ENCODE peak calls at places on chromosomes 4 and X, in seven cellular contexts. C is endodermal cell, L is mesothelial cell of epicardium, N is choroid plexus epithelial cell, U is IMR-90, S is neural crest cell, Z is A549. D is an unnamed sample.

GRCh38 chr4:108359130-108359709 is 190.5 kb upstream of the LEF1 start:
- DNase-seq in C (no peak), L (no peak), N (no peak), U (no peak), S (no peak), Z (no peak), D (no peak)

GRCh38 chr4:171981185-171981584 is 168.0 kb downstream of the GALNTL6 start:
- DNase-seq in C (no peak), L (no peak), N (no peak), U (no peak), S (no peak), Z (no peak), D (no peak)

GRCh38 chr4:110663738-110664444 is 41.0 kb upstream of the PITX2 start:
- DNase-seq in C (no peak), L (no peak), N (peak), U (peak), S (no peak), Z (no peak), D (peak)

GRCh38 chr4:143531368-143531767 is 17.9 kb downstream of the SMARCA5 start:
- DNase-seq in C (no peak), L (no peak), N (peak), U (peak), S (no peak), Z (no peak), D (no peak)

GRCh38 chrX:23317799-23318724 is 16.6 kb upstream of the PTCHD1 start:
- DNase-seq in C (peak), L (no peak), N (peak), U (no peak), S (peak), Z (peak), D (no peak)

GRCh38 chrX:74520291-74520690 is 94.1 kb downstream of the RLIM start:
- DNase-seq in C (no peak), L (no peak), N (no peak), U (no peak), S (no peak), Z (no peak), D (no peak)

GRCh38 chr4:38111717-38112116 is 151.5 kb downstream of the PTTG2 start:
- DNase-seq in C (no peak), L (no peak), N (no peak), U (no peak), S (no peak), Z (no peak), D (no peak)

GRCh38 chr4:3047464-3048286 is 26.7 kb downstream of the HTT-AS start:
- DNase-seq in C (peak), L (no peak), N (peak), U (peak), S (peak), Z (peak), D (no peak)

GRCh38 chr4:23728393-23728792 is 161.5 kb downstream of the PPARGC1A start:
- DNase-seq in C (no peak), L (no peak), N (peak), U (peak), S (no peak), Z (peak), D (peak)

GRCh38 chr4:153713840-153714239 is 29.8 kb downstream of the TLR2 start:
- DNase-seq in C (no peak), L (no peak), N (peak), U (peak), S (no peak), Z (no peak), D (no peak)

GRCh38 chr4:109005523-109005922 is 242.7 kb upstream of the ETNPPL start:
- DNase-seq in C (no peak), L (no peak), N (peak), U (peak), S (no peak), Z (no peak), D (no peak)

GRCh38 chr4:38603652-38604051 is 60.3 kb upstream of the KLF3 start:
- DNase-seq in C (no peak), L (no peak), N (no peak), U (no peak), S (no peak), Z (no peak), D (no peak)

GRCh38 chr4:183617075-183617474 is 41.9 kb downstream of the RWDD4 start:
- DNase-seq in C (no peak), L (no peak), N (no peak), U (no peak), S (no peak), Z (no peak), D (no peak)

GRCh38 chr4:57151481-57151880 is 41.3 kb upstream of the IGFBP7 start:
- DNase-seq in C (no peak), L (no peak), N (no peak), U (no peak), S (no peak), Z (no peak), D (no peak)

GRCh38 chrX:17580529-17581155 is 156.7 kb upstream of the SCML1 start:
- DNase-seq in C (no peak), L (no peak), N (peak), U (peak), S (no peak), Z (no peak), D (no peak)

GRCh38 chr4:156790866-156791265 is 180.7 kb downstream of the PDGFC start:
- DNase-seq in C (peak), L (no peak), N (peak), U (peak), S (no peak), Z (no peak), D (peak)

GRCh38 chrX:117996918-117997480 is 119.6 kb downstream of the KLHL13 start:
- DNase-seq in C (no peak), L (no peak), N (no peak), U (peak), S (no peak), Z (no peak), D (no peak)

GRCh38 chr4:123603165-123603564 is 206.6 kb downstream of the SPRY1 start:
- DNase-seq in C (no peak), L (no peak), N (peak), U (peak), S (no peak), Z (no peak), D (peak)

GRCh38 chr4:26039950-26040349 is 125.9 kb downstream of the SMIM20 start:
- DNase-seq in C (no peak), L (no peak), N (no peak), U (peak), S (no peak), Z (no peak), D (no peak)

GRCh38 chr4:174255790-174256189 is 27.7 kb downstream of the FBXO8 start:
- DNase-seq in C (no peak), L (no peak), N (peak), U (peak), S (no peak), Z (no peak), D (peak)

GRCh38 chrX:13933851-13934250 is 95.8 kb downstream of the GEMIN8 start:
- DNase-seq in C (no peak), L (no peak), N (no peak), U (no peak), S (no peak), Z (no peak), D (no peak)

GRCh38 chrX:118971552-118971951 is 2.9 kb upstream of the LONRF3 start:
- DNase-seq in C (peak), L (no peak), N (no peak), U (no peak), S (no peak), Z (no peak), D (no peak)

GRCh38 chr4:5566991-5567390 is 141.4 kb downstream of the EVC2 start:
- DNase-seq in C (no peak), L (no peak), N (no peak), U (no peak), S (no peak), Z (no peak), D (no peak)

GRCh38 chr4:89482248-89482647 is 174.6 kb upstream of the GPRIN3 start:
- DNase-seq in C (peak), L (no peak), N (peak), U (peak), S (no peak), Z (peak), D (no peak)

GRCh38 chrX:25869761-25870160 is 268.4 kb upstream of the MAGEB18 start:
- DNase-seq in C (no peak), L (no peak), N (no peak), U (no peak), S (no peak), Z (no peak), D (no peak)

GRCh38 chr4:2378898-2379297 is 39.5 kb downstream of the ZFYVE28 start:
- DNase-seq in C (no peak), L (no peak), N (no peak), U (no peak), S (no peak), Z (no peak), D (no peak)

GRCh38 chrX:149527705-149528104 is 13.1 kb upstream of the EOLA1 start:
- DNase-seq in C (peak), L (no peak), N (peak), U (peak), S (no peak), Z (peak), D (no peak)

GRCh38 chr4:120918788-120919187 is 3.7 kb downstream of the PRDM5 start:
- DNase-seq in C (no peak), L (no peak), N (no peak), U (peak), S (no peak), Z (no peak), D (no peak)

GRCh38 chr4:43423276-43423675 is 530.8 kb downstream of the GRXCR1 start:
- DNase-seq in C (no peak), L (no peak), N (no peak), U (no peak), S (no peak), Z (no peak), D (no peak)

GRCh38 chr4:177118596-177118995 is 191.1 kb upstream of the NEIL3 start:
- DNase-seq in C (no peak), L (no peak), N (peak), U (peak), S (no peak), Z (no peak), D (peak)

GRCh38 chr4:38782452-38783108 is at the start of gene TLR10:
- DNase-seq in C (peak), L (no peak), N (peak), U (peak), S (peak), Z (peak), D (no peak)

GRCh38 chr4:147958057-147958456 is 226.2 kb downstream of the ARHGAP10 start:
- DNase-seq in C (no peak), L (no peak), N (no peak), U (peak), S (no peak), Z (no peak), D (peak)

GRCh38 chr4:76197001-76197743 is 16.5 kb downstream of the SCARB2 start:
- DNase-seq in C (no peak), L (no peak), N (no peak), U (peak), S (no peak), Z (no peak), D (no peak)

GRCh38 chrX:72735561-72735960 is 21.5 kb upstream of the PHKA1 start:
- DNase-seq in C (no peak), L (no peak), N (peak), U (peak), S (no peak), Z (no peak), D (no peak)

GRCh38 chrX:149512225-149512885 is 7.2 kb upstream of the IDS start:
- DNase-seq in C (peak), L (no peak), N (peak), U (peak), S (peak), Z (peak), D (no peak)

GRCh38 chr4:169099775-169100180 is 89.7 kb upstream of the CBR4 start:
- DNase-seq in C (no peak), L (no peak), N (peak), U (peak), S (no peak), Z (no peak), D (no peak)

GRCh38 chr4:61532324-61532723 is 332.2 kb downstream of the ADGRL3 start:
- DNase-seq in C (no peak), L (no peak), N (no peak), U (peak), S (peak), Z (no peak), D (peak)

GRCh38 chr4:55510685-55511084 is 36.0 kb downstream of the CLOCK start:
- DNase-seq in C (no peak), L (no peak), N (no peak), U (no peak), S (no peak), Z (no peak), D (no peak)
- TF ChIP-seq CTCF in C (no peak), L (no peak), N (no peak), U (no peak), S (no peak), Z (no peak), D (no peak)

GRCh38 chrX:132001127-132001526 is 22.0 kb upstream of the STK26 start:
- DNase-seq in C (no peak), L (no peak), N (no peak), U (no peak), S (no peak), Z (no peak), D (no peak)

GRCh38 chrX:132009344-132009743 is 13.8 kb upstream of the STK26 start:
- DNase-seq in C (no peak), L (no peak), N (no peak), U (no peak), S (no peak), Z (no peak), D (no peak)

GRCh38 chrX:132004728-132005127 is 18.4 kb upstream of the STK26 start:
- DNase-seq in C (no peak), L (no peak), N (peak), U (no peak), S (no peak), Z (no peak), D (no peak)
- TF ChIP-seq CTCF in C (peak), L (no peak), N (no peak), U (no peak), S (no peak), Z (no peak), D (no peak)

DNA sequence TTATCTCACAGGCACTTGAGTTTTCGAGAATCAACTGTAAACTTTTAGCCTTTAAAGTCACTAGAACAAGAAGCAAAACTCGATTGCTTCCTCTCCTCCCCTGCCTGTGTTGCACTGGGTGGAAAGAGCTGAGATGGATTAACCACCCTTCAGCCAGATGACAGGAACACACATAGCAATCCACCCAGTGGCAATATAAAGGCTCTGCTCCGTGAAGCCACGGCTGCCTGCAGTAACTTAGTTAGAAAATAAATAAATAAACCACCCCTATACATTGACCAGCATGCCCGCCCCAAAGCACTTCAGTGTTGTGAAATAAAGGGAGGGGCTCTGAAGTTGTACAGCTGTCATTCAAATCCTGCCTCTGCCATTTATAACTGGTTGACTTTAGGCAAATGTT is 217.1 kb upstream of the LDB2 start:
- DNase-seq in C (no peak), L (no peak), N (no peak), U (no peak), S (no peak), Z (no peak), D (no peak)
- TF ChIP-seq CTCF in C (peak), L (no peak), N (no peak), U (no peak), S (no peak), Z (no peak), D (no peak)

DNA sequence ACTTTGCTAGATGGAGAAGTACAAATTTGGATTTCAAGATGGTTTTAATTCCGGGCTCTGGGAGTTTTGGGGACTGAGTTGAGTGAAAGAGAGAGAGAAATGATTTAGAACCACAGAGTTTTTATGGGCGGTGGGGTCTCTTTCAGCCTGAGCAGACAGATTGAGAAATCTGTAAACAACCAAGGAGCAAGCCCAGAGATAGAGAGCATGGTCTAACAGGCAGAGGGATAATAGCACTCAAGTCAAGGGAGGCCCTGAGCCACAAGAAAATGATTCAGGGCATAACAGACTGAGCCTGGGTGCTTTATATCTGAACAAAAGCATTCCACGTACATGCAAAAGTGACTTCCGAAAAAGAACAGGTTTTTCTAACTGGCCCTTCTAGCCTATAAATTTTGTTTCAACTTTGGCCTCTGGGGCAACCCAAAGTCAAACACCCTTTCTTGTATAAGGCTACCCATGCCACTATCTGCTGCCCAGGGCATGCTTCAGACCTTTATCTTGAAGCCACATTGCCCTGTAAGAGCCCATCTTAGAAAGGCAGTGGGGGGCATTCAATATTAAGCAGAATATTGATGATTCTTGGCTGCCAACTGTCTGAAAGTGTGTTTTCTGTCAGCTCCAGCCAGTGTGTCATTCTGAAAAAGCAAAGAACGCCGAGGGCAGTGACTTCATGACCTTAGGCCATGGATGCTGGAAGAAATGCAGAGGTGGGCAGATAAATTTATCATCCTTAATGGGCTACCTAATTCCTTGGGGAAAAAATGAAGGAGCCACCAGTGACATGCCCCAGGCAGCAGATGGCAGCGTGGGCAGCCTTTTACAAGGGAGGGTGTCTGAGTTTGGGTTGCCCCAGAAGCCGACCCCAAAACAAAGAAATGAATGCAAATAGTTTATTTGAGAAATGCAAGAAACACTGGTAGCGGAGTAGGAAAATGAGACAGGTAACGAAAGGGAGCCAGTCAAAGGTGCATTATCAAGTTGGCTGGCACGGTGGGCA is 637.6 kb downstream of the MID1IP1 start:
- DNase-seq in C (peak), L (no peak), N (no peak), U (no peak), S (no peak), Z (no peak), D (no peak)
- TF ChIP-seq CTCF in C (peak), L (no peak), N (peak), U (no peak), S (peak), Z (no peak), D (peak)

GRCh38 chr4:173237152-173237551 is 68.5 kb downstream of the GALNT7 start:
- DNase-seq in C (no peak), L (no peak), N (no peak), U (no peak), S (no peak), Z (no peak), D (no peak)

GRCh38 chr4:173230077-173230476 is 61.5 kb downstream of the GALNT7 start:
- DNase-seq in C (no peak), L (no peak), N (no peak), U (no peak), S (no peak), Z (no peak), D (no peak)

GRCh38 chr4:173237722-173238121 is 69.1 kb downstream of the GALNT7 start:
- DNase-seq in C (no peak), L (no peak), N (no peak), U (no peak), S (no peak), Z (no peak), D (no peak)

GRCh38 chr4:173231916-173232315 is 63.3 kb downstream of the GALNT7 start:
- DNase-seq in C (no peak), L (no peak), N (peak), U (peak), S (no peak), Z (no peak), D (no peak)

DNA sequence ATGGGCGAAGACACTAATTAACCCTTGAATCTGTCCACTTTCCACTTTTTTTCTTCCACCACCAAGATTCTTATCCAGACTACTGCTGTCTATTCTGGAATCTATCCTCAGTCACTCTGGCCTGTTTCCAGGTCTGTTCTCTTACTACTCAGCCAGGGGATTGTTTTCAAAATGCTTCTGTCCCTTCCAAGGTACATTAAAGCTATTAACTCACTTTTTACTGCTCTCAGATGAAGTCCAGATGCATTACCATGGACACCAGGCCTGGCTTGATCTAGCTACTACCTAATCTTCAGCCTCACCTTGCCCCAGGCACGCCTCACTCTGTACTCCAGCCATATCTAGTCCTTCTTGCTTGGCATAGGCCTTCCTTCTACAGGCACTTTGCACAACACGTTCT is 66.4 kb downstream of the GALNT7 start:
- DNase-seq in C (no peak), L (no peak), N (no peak), U (no peak), S (no peak), Z (no peak), D (no peak)
- TF ChIP-seq CTCF in C (no peak), L (no peak), N (no peak), U (no peak), S (no peak), Z (no peak), D (no peak)

GRCh38 chr4:34766935-34767859 is 1477.1 kb downstream of the ARAP2 start:
- DNase-seq in C (no peak), L (no peak), N (no peak), U (no peak), S (no peak), Z (no peak), D (no peak)
- TF ChIP-seq CTCF in C (peak), L (no peak), N (no peak), U (no peak), S (no peak), Z (no peak), D (no peak)

GRCh38 chr4:150960079-150960478 is 55.0 kb downstream of the LRBA start:
- DNase-seq in C (no peak), L (no peak), N (peak), U (peak), S (no peak), Z (peak), D (no peak)
- TF ChIP-seq CTCF in C (peak), L (peak), N (peak), U (peak), S (peak), Z (peak), D (peak)

DNA sequence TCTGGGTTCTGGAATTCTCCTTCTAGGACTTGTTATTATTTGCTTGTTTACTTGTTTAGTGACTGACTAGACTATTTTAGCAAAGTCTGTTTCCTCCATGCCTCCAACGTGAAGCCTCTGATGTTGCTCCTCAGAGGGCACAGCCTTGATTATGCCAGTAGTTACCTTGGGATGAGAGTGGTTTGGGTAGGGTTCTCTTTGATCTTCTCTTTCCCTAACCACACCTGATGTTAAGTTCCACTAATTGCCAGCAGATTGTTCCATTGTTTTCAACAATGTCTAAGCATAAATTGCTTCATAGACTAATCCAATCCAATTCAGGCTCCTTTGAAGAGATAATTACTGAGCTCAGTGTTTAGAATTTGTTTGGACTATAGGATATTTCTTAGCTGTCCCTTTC is 352.7 kb upstream of the DIPK2B start:
- DNase-seq in C (no peak), L (no peak), N (no peak), U (no peak), S (no peak), Z (no peak), D (no peak)
- TF ChIP-seq CTCF in C (no peak), L (no peak), N (no peak), U (no peak), S (no peak), Z (no peak), D (no peak)

D was measured in retinal pigment epithelial cell.